ENCODE peak calls at places on chromosomes 11 and 22, in four cellular contexts. H is stomach, L is sigmoid colon, C is H1. J is an unnamed sample.

GRCh38 chr22:48071828-48072227 is 1309.4 kb downstream of the TBC1D22A start:
- DNase-seq in H (no peak), L (no peak), C (no peak), J (no peak)

GRCh38 chr22:48694296-48694883 is 1133.3 kb downstream of the BRD1 start:
- DNase-seq in H (no peak), L (no peak), C (no peak), J (no peak)

GRCh38 chr11:73950869-73951710 is at the start of gene DNAJB13:
- DNase-seq in H (peak), L (peak), C (peak), J (peak)

GRCh38 chr22:31618057-31618456 is 44.0 kb downstream of the PISD start:
- DNase-seq in H (no peak), L (no peak), C (no peak), J (no peak)

GRCh38 chr11:34468209-34468841 is 29.6 kb downstream of the CAT start:
- DNase-seq in H (peak), L (no peak), C (peak), J (peak)

GRCh38 chr11:13229675-13230359 is 47.8 kb upstream of the BMAL1 start:
- DNase-seq in H (no peak), L (no peak), C (no peak), J (no peak)

GRCh38 chr22:45644714-45645113 is 26.9 kb upstream of the ATXN10 start:
- DNase-seq in H (no peak), L (no peak), C (no peak), J (no peak)

GRCh38 chr11:84524422-84525051 is 1102.6 kb downstream of the DLG2 start:
- DNase-seq in H (no peak), L (no peak), C (no peak), J (no peak)

GRCh38 chr11:33135216-33135615 is 26.1 kb downstream of the CSTF3 start:
- DNase-seq in H (no peak), L (no peak), C (no peak), J (no peak)
- TF ChIP-seq POLR2A in H (no peak), L (no peak), C (no peak), J (no peak)

GRCh38 chr11:91707652-91708051 is 517.0 kb upstream of the FAT3 start:
- DNase-seq in H (no peak), L (no peak), C (no peak), J (no peak)
- TF ChIP-seq EP300 in H (no peak), L (no peak), C (no peak), J (no peak)

GRCh38 chr11:6234314-6235031 is at the start of gene FHIP1B:
- DNase-seq in H (peak), L (peak), C (peak), J (peak)
- TF ChIP-seq POLR2A in H (no peak), L (peak), C (no peak), J (peak)

DNA sequence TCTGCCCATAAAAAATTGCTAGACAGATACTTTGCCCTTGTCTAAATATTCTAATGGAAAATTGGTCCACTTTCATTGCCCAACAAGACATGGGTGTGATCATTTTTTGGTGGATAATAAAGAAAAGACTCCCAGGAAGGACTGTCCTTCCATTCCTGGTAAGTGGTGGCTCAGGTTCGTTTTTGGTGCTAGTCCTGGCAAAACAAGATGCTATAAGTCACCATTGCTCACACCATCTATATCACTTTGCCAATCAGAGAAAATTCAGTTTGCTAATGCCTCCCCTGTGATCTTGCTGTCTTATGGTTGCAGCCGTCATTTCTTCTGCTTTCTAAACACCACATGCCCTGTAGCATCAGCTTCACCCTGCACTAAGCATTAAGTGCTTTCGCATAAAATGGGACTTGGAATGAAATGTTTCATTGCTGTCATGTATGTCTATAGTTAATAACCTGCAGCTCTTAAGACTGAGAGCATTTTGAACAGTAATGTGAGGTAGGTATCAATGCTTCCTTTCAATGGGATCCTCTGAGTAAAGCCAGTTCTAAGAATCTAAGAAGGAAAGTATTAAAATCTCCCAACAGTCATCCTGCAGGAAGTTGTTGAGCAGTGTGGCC is 108.4 kb downstream of the DBX1 start:
- DNase-seq in H (no peak), L (no peak), C (no peak), J (no peak)
- TF ChIP-seq EP300 in H (no peak), L (no peak), C (no peak), J (no peak)

DNA sequence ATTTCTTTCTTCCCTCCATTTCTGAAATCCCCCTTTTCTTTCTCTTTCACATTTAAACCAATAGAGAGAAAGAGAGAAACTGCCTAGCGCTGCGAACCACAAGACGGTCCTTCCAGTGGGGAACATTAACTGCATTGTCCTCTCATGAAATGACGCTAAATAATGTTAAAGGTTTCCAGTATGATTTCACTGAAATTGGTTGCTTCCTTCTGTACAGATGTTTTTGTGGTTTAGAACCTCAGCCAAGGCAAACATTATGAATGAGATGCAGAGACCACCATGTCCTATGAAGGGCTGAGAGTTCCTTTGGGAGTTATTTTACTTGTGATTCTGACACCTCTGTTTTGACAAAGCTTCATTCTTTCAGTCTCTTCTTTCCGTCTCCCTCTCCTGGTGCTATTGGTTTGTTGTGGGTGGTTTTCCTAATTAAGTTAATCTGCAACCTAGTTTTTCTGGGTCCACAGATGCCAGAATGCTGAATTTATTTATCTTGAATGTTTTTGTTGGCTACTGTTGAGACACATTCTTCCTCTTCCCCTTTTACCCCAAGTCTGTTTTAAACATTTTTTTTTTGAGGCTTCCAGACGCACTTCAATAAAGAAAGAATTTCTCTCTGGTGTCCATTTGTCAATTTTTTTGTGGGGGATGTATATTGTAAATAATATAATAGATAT is 52.0 kb downstream of the ZBTB16 start:
- DNase-seq in H (no peak), L (no peak), C (no peak), J (no peak)
- TF ChIP-seq POLR2A in H (no peak), L (no peak), C (no peak), J (no peak)

J was measured in transverse colon.